ENCODE peak calls at places on chromosome 20, in five cellular contexts. One of them, this sample, is unnamed.

GRCh38 chr20:51463998-51464397 is 78.5 kb downstream of the NFATC2 start:
- DNase-seq in GM04504: no peak
- DNase-seq in vagina: no peak
- DNase-seq in HTR-8/SVneo: no peak
- DNase-seq in cardiac fibroblast: no peak
- DNase-seq in this sample: no peak

GRCh38 chr20:57429579-57430202 is 38.5 kb downstream of the RBM38 start:
- DNase-seq in GM04504: no peak
- DNase-seq in vagina: no peak
- DNase-seq in HTR-8/SVneo: no peak
- DNase-seq in cardiac fibroblast: no peak
- DNase-seq in this sample: peak; percentile 59

GRCh38 chr20:62936996-62937352 is 973 bp upstream of the GID8 start:
- DNase-seq in GM04504: no peak
- DNase-seq in vagina: no peak
- DNase-seq in HTR-8/SVneo: peak; percentile 57
- DNase-seq in cardiac fibroblast: peak; percentile 47
- DNase-seq in this sample: peak; percentile 33

GRCh38 chr20:40225596-40225995 is 463.4 kb downstream of the MAFB start:
- DNase-seq in GM04504: no peak
- DNase-seq in vagina: no peak
- DNase-seq in HTR-8/SVneo: no peak
- DNase-seq in cardiac fibroblast: no peak
- DNase-seq in this sample: no peak

GRCh38 chr20:10179574-10180298 is 38.9 kb upstream of the SNAP25 start:
- DNase-seq in GM04504: no peak
- DNase-seq in vagina: no peak
- DNase-seq in HTR-8/SVneo: no peak
- DNase-seq in cardiac fibroblast: no peak
- DNase-seq in this sample: no peak

GRCh38 chr20:39878809-39879208 is 810.2 kb downstream of the MAFB start:
- DNase-seq in GM04504: no peak
- DNase-seq in vagina: no peak
- DNase-seq in HTR-8/SVneo: no peak
- DNase-seq in cardiac fibroblast: no peak
- DNase-seq in this sample: no peak

GRCh38 chr20:2955257-2955950 is 82.1 kb downstream of the PTPRA start:
- DNase-seq in GM04504: no peak
- DNase-seq in vagina: no peak
- DNase-seq in HTR-8/SVneo: no peak
- DNase-seq in cardiac fibroblast: no peak
- DNase-seq in this sample: peak; percentile 46

GRCh38 chr20:50874111-50874757 is 57.0 kb downstream of the ADNP start:
- DNase-seq in GM04504: no peak
- DNase-seq in vagina: no peak
- DNase-seq in HTR-8/SVneo: no peak
- DNase-seq in cardiac fibroblast: no peak
- DNase-seq in this sample: no peak

GRCh38 chr20:57712851-57713504 is 3.2 kb upstream of the PMEPA1 start:
- DNase-seq in GM04504: no peak
- DNase-seq in vagina: no peak
- DNase-seq in HTR-8/SVneo: no peak
- DNase-seq in cardiac fibroblast: no peak
- DNase-seq in this sample: no peak

GRCh38 chr20:60446273-60447111 is 488.3 kb downstream of the CDH26 start:
- DNase-seq in GM04504: no peak
- DNase-seq in vagina: no peak
- DNase-seq in HTR-8/SVneo: no peak
- DNase-seq in cardiac fibroblast: no peak
- DNase-seq in this sample: no peak

GRCh38 chr20:62907377-62908317 is 18.7 kb downstream of the DIDO1 start:
- DNase-seq in GM04504: no peak
- DNase-seq in vagina: no peak
- DNase-seq in HTR-8/SVneo: no peak
- DNase-seq in cardiac fibroblast: no peak
- DNase-seq in this sample: no peak

GRCh38 chr20:58740356-58741308 is 48.0 kb downstream of the NPEPL1 start:
- DNase-seq in GM04504: no peak
- DNase-seq in vagina: no peak
- DNase-seq in HTR-8/SVneo: no peak
- DNase-seq in cardiac fibroblast: no peak
- DNase-seq in this sample: no peak

GRCh38 chr20:34407962-34408474 is 44.9 kb downstream of the ITCH start:
- DNase-seq in GM04504: no peak
- DNase-seq in vagina: no peak
- DNase-seq in HTR-8/SVneo: no peak
- DNase-seq in cardiac fibroblast: no peak
- DNase-seq in this sample: no peak

GRCh38 chr20:53934421-53935352 is 135.7 kb downstream of the BCAS1 start:
- DNase-seq in GM04504: peak; percentile 79
- DNase-seq in vagina: no peak
- DNase-seq in HTR-8/SVneo: peak; percentile 86
- DNase-seq in cardiac fibroblast: peak; percentile 91
- DNase-seq in this sample: peak; percentile 86

GRCh38 chr20:6008254-6008653 is 45.6 kb downstream of the LRRN4 start:
- DNase-seq in GM04504: peak; percentile 87
- DNase-seq in vagina: peak; percentile 90
- DNase-seq in HTR-8/SVneo: peak; percentile 11
- DNase-seq in cardiac fibroblast: peak; percentile 97
- DNase-seq in this sample: no peak

GRCh38 chr20:19783966-19784401 is 25.9 kb downstream of the RIN2 start:
- DNase-seq in GM04504: no peak
- DNase-seq in vagina: no peak
- DNase-seq in HTR-8/SVneo: no peak
- DNase-seq in cardiac fibroblast: peak; percentile 51
- DNase-seq in this sample: no peak

This sample was measured in GM12865.